ENCODE peak calls at places on chromosomes 12 and 14, in eight cellular contexts. One of them, this sample, is unnamed.
A peak's percentile ranks its signal among the peaks of the same experiment; 100 is the strongest.

GRCh38 chr14:92473261-92473946 is 40.2 kb upstream of the RIN3 start:
- DNase-seq in IMR-90: peak; percentile 75
- DNase-seq in CD8-positive, alpha-beta T cell: no peak
- DNase-seq in Caco-2: no peak
- DNase-seq in fibroblast of lung: peak; percentile 35
- DNase-seq in CD8-positive, alpha-beta memory T cell: no peak
- DNase-seq in MM.1S: no peak
- DNase-seq in testis: peak; percentile 15
- DNase-seq in this sample: no peak

GRCh38 chr14:51396222-51396815 is 156.3 kb downstream of the TMX1 start:
- DNase-seq in IMR-90: peak; percentile 98
- DNase-seq in CD8-positive, alpha-beta T cell: no peak
- DNase-seq in Caco-2: no peak
- DNase-seq in fibroblast of lung: peak; percentile 99
- DNase-seq in CD8-positive, alpha-beta memory T cell: no peak
- DNase-seq in MM.1S: no peak
- DNase-seq in testis: peak; percentile 42
- DNase-seq in this sample: peak; percentile 46

GRCh38 chr12:89372584-89373370 is 20.5 kb upstream of the DUSP6 start:
- DNase-seq in IMR-90: no peak
- DNase-seq in CD8-positive, alpha-beta T cell: no peak
- DNase-seq in Caco-2: peak; percentile 85
- DNase-seq in fibroblast of lung: no peak
- DNase-seq in CD8-positive, alpha-beta memory T cell: no peak
- DNase-seq in MM.1S: no peak
- DNase-seq in testis: no peak
- DNase-seq in this sample: no peak

GRCh38 chr12:116497051-116497529 is 62.1 kb upstream of the MAP1LC3B2 start:
- DNase-seq in IMR-90: no peak
- DNase-seq in CD8-positive, alpha-beta T cell: no peak
- DNase-seq in Caco-2: no peak
- DNase-seq in fibroblast of lung: no peak
- DNase-seq in CD8-positive, alpha-beta memory T cell: no peak
- DNase-seq in MM.1S: no peak
- DNase-seq in testis: no peak
- DNase-seq in this sample: no peak

GRCh38 chr14:75822522-75823288 is 159.1 kb downstream of the TGFB3 start:
- DNase-seq in IMR-90: peak; percentile 85
- DNase-seq in CD8-positive, alpha-beta T cell: no peak
- DNase-seq in Caco-2: no peak
- DNase-seq in fibroblast of lung: peak; percentile 93
- DNase-seq in CD8-positive, alpha-beta memory T cell: no peak
- DNase-seq in MM.1S: no peak
- DNase-seq in testis: no peak
- DNase-seq in this sample: peak; percentile 70

GRCh38 chr12:68291396-68292036 is 38.1 kb upstream of the IL22 start:
- DNase-seq in IMR-90: no peak
- DNase-seq in CD8-positive, alpha-beta T cell: no peak
- DNase-seq in Caco-2: no peak
- DNase-seq in fibroblast of lung: no peak
- DNase-seq in CD8-positive, alpha-beta memory T cell: no peak
- DNase-seq in MM.1S: no peak
- DNase-seq in testis: no peak
- DNase-seq in this sample: no peak

GRCh38 chr12:267581-268482 is 5.2 kb upstream of the SLC6A13 start:
- DNase-seq in IMR-90: peak; percentile 39
- DNase-seq in CD8-positive, alpha-beta T cell: no peak
- DNase-seq in Caco-2: no peak
- DNase-seq in fibroblast of lung: peak; percentile 14
- DNase-seq in CD8-positive, alpha-beta memory T cell: no peak
- DNase-seq in MM.1S: no peak
- DNase-seq in testis: no peak
- DNase-seq in this sample: no peak

GRCh38 chr14:29166507-29166906 is 399.9 kb downstream of the FOXG1 start:
- DNase-seq in IMR-90: no peak
- DNase-seq in CD8-positive, alpha-beta T cell: no peak
- DNase-seq in Caco-2: no peak
- DNase-seq in fibroblast of lung: no peak
- DNase-seq in CD8-positive, alpha-beta memory T cell: no peak
- DNase-seq in MM.1S: no peak
- DNase-seq in testis: no peak
- DNase-seq in this sample: no peak

GRCh38 chr12:79127268-79127895 is 262.8 kb downstream of the SYT1 start:
- DNase-seq in IMR-90: peak; percentile 96
- DNase-seq in CD8-positive, alpha-beta T cell: no peak
- DNase-seq in Caco-2: no peak
- DNase-seq in fibroblast of lung: peak; percentile 99
- DNase-seq in CD8-positive, alpha-beta memory T cell: no peak
- DNase-seq in MM.1S: no peak
- DNase-seq in testis: no peak
- DNase-seq in this sample: peak; percentile 72

GRCh38 chr12:132315951-132316350 is 13.4 kb downstream of the GALNT9 start:
- DNase-seq in IMR-90: no peak
- DNase-seq in CD8-positive, alpha-beta T cell: no peak
- DNase-seq in Caco-2: no peak
- DNase-seq in fibroblast of lung: no peak
- DNase-seq in CD8-positive, alpha-beta memory T cell: no peak
- DNase-seq in MM.1S: no peak
- DNase-seq in testis: no peak
- DNase-seq in this sample: no peak

GRCh38 chr14:94374749-94375148 is 13.7 kb downstream of the SERPINA1 start:
- DNase-seq in IMR-90: peak; percentile 23
- DNase-seq in CD8-positive, alpha-beta T cell: no peak
- DNase-seq in Caco-2: no peak
- DNase-seq in fibroblast of lung: no peak
- DNase-seq in CD8-positive, alpha-beta memory T cell: no peak
- DNase-seq in MM.1S: no peak
- DNase-seq in testis: no peak
- DNase-seq in this sample: no peak

GRCh38 chr12:109797905-109798669 is 35.1 kb downstream of the TRPV4 start:
- DNase-seq in IMR-90: no peak
- DNase-seq in CD8-positive, alpha-beta T cell: no peak
- DNase-seq in Caco-2: no peak
- DNase-seq in fibroblast of lung: no peak
- DNase-seq in CD8-positive, alpha-beta memory T cell: no peak
- DNase-seq in MM.1S: no peak
- DNase-seq in testis: peak; percentile 27
- DNase-seq in this sample: peak; percentile 44

GRCh38 chr12:25828188-25828587 is 130.3 kb upstream of the RASSF8 start:
- DNase-seq in IMR-90: no peak
- DNase-seq in CD8-positive, alpha-beta T cell: no peak
- DNase-seq in Caco-2: no peak
- DNase-seq in fibroblast of lung: no peak
- DNase-seq in CD8-positive, alpha-beta memory T cell: no peak
- DNase-seq in MM.1S: no peak
- DNase-seq in testis: no peak
- DNase-seq in this sample: no peak

GRCh38 chr12:15534322-15534721 is 212.0 kb downstream of the PTPRO start:
- DNase-seq in IMR-90: peak; percentile 47
- DNase-seq in CD8-positive, alpha-beta T cell: no peak
- DNase-seq in Caco-2: no peak
- DNase-seq in fibroblast of lung: peak; percentile 21
- DNase-seq in CD8-positive, alpha-beta memory T cell: no peak
- DNase-seq in MM.1S: peak; percentile 79
- DNase-seq in testis: no peak
- DNase-seq in this sample: no peak

GRCh38 chr12:131939007-131939406 is 9.9 kb downstream of the PUS1 start:
- DNase-seq in IMR-90: no peak
- DNase-seq in CD8-positive, alpha-beta T cell: no peak
- DNase-seq in Caco-2: no peak
- DNase-seq in fibroblast of lung: no peak
- DNase-seq in CD8-positive, alpha-beta memory T cell: no peak
- DNase-seq in MM.1S: no peak
- DNase-seq in testis: no peak
- DNase-seq in this sample: no peak

GRCh38 chr12:111438501-111438900 is 32.8 kb downstream of the SH2B3 start:
- DNase-seq in IMR-90: peak; percentile 51
- DNase-seq in CD8-positive, alpha-beta T cell: peak; percentile 58
- DNase-seq in Caco-2: no peak
- DNase-seq in fibroblast of lung: peak; percentile 78
- DNase-seq in CD8-positive, alpha-beta memory T cell: peak; percentile 60
- DNase-seq in MM.1S: no peak
- DNase-seq in testis: peak; percentile 49
- DNase-seq in this sample: no peak

GRCh38 chr12:69467400-69467799 is 2.8 kb upstream of the FRS2 start:
- DNase-seq in IMR-90: no peak
- DNase-seq in CD8-positive, alpha-beta T cell: no peak
- DNase-seq in Caco-2: no peak
- DNase-seq in fibroblast of lung: peak; percentile 47
- DNase-seq in CD8-positive, alpha-beta memory T cell: no peak
- DNase-seq in MM.1S: no peak
- DNase-seq in testis: no peak
- DNase-seq in this sample: no peak

GRCh38 chr14:83425138-83425537 is 1891.5 kb upstream of the SEL1L start:
- DNase-seq in IMR-90: peak; percentile 42
- DNase-seq in CD8-positive, alpha-beta T cell: no peak
- DNase-seq in Caco-2: no peak
- DNase-seq in fibroblast of lung: peak; percentile 57
- DNase-seq in CD8-positive, alpha-beta memory T cell: no peak
- DNase-seq in MM.1S: no peak
- DNase-seq in testis: no peak
- DNase-seq in this sample: no peak

GRCh38 chr12:124518051-124518932 is 49.1 kb downstream of the NCOR2 start:
- DNase-seq in IMR-90: peak; percentile 99
- DNase-seq in CD8-positive, alpha-beta T cell: no peak
- DNase-seq in Caco-2: no peak
- DNase-seq in fibroblast of lung: peak; percentile 100
- DNase-seq in CD8-positive, alpha-beta memory T cell: no peak
- DNase-seq in MM.1S: no peak
- DNase-seq in testis: peak; percentile 98
- DNase-seq in this sample: peak; percentile 94

GRCh38 chr12:49703647-49704137 is 3.5 kb downstream of the FMNL3 start:
- DNase-seq in IMR-90: peak; percentile 92
- DNase-seq in CD8-positive, alpha-beta T cell: no peak
- DNase-seq in Caco-2: no peak
- DNase-seq in fibroblast of lung: peak; percentile 85
- DNase-seq in CD8-positive, alpha-beta memory T cell: peak; percentile 8
- DNase-seq in MM.1S: no peak
- DNase-seq in testis: no peak
- DNase-seq in this sample: peak; percentile 23

GRCh38 chr12:1720494-1720893 is 29.6 kb downstream of the ADIPOR2 start:
- DNase-seq in IMR-90: no peak
- DNase-seq in CD8-positive, alpha-beta T cell: no peak
- DNase-seq in Caco-2: no peak
- DNase-seq in fibroblast of lung: no peak
- DNase-seq in CD8-positive, alpha-beta memory T cell: no peak
- DNase-seq in MM.1S: no peak
- DNase-seq in testis: no peak
- DNase-seq in this sample: no peak
- H3K4me1 ChIP-seq in IMR-90: peaks cover 2% of the 10 kb centered on the region
- H3K4me1 ChIP-seq in CD8-positive, alpha-beta T cell: no peaks in the 10 kb centered on the region
- H3K4me1 ChIP-seq in Caco-2: no peaks in the 10 kb centered on the region
- H3K4me1 ChIP-seq in fibroblast of lung: peaks cover 4% of the 10 kb centered on the region
- H3K4me1 ChIP-seq in CD8-positive, alpha-beta memory T cell: peaks cover 7% of the 10 kb centered on the region
- H3K4me1 ChIP-seq in MM.1S: peaks cover 13% of the 10 kb centered on the region
- H3K4me1 ChIP-seq in testis: peaks cover 16% of the 10 kb centered on the region
- H3K4me1 ChIP-seq in this sample: no peaks in the 10 kb centered on the region

GRCh38 chr14:59228416-59228815 is 39.9 kb downstream of the DAAM1 start:
- DNase-seq in IMR-90: peak; percentile 58
- DNase-seq in CD8-positive, alpha-beta T cell: no peak
- DNase-seq in Caco-2: no peak
- DNase-seq in fibroblast of lung: peak; percentile 62
- DNase-seq in CD8-positive, alpha-beta memory T cell: no peak
- DNase-seq in MM.1S: no peak
- DNase-seq in testis: no peak
- DNase-seq in this sample: no peak
- H3K4me1 ChIP-seq in IMR-90: peaks cover 5% of the 10 kb centered on the region
- H3K4me1 ChIP-seq in CD8-positive, alpha-beta T cell: peaks cover 10% of the 10 kb centered on the region
- H3K4me1 ChIP-seq in Caco-2: no peaks in the 10 kb centered on the region
- H3K4me1 ChIP-seq in fibroblast of lung: no peaks in the 10 kb centered on the region
- H3K4me1 ChIP-seq in CD8-positive, alpha-beta memory T cell: peaks cover 11% of the 10 kb centered on the region
- H3K4me1 ChIP-seq in MM.1S: no peaks in the 10 kb centered on the region
- H3K4me1 ChIP-seq in testis: no peaks in the 10 kb centered on the region
- H3K4me1 ChIP-seq in this sample: no peaks in the 10 kb centered on the region

GRCh38 chr14:61452452-61452851 is 131.1 kb downstream of the PRKCH start:
- DNase-seq in IMR-90: no peak
- DNase-seq in CD8-positive, alpha-beta T cell: no peak
- DNase-seq in Caco-2: no peak
- DNase-seq in fibroblast of lung: no peak
- DNase-seq in CD8-positive, alpha-beta memory T cell: peak; percentile 29
- DNase-seq in MM.1S: no peak
- DNase-seq in testis: no peak
- DNase-seq in this sample: no peak
- H3K4me1 ChIP-seq in IMR-90: no peaks in the 10 kb centered on the region
- H3K4me1 ChIP-seq in CD8-positive, alpha-beta T cell: peaks cover 99% of the 10 kb centered on the region
- H3K4me1 ChIP-seq in Caco-2: no peaks in the 10 kb centered on the region
- H3K4me1 ChIP-seq in fibroblast of lung: no peaks in the 10 kb centered on the region
- H3K4me1 ChIP-seq in CD8-positive, alpha-beta memory T cell: peaks cover 98% of the 10 kb centered on the region
- H3K4me1 ChIP-seq in MM.1S: no peaks in the 10 kb centered on the region
- H3K4me1 ChIP-seq in testis: no peaks in the 10 kb centered on the region
- H3K4me1 ChIP-seq in this sample: no peaks in the 10 kb centered on the region

DNA sequence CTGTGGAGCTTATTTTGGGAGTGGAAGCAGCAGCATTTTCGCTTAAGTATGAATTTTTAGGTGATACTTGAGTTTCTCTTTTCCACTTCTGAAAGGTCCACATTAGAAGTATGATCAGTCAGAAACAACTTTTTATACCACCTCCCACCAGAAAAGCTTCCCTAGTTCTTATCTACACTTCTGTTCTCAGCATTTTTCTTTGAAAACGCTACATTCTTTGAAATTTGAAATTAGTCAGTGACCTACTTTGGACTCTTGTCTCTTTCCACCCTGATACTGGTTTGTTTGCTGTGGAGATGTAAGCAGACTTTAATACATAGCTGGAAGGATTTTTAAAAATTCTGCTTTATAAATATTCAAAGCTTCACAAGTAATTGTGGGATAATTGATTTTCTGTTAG is 22.2 kb downstream of the PCBP2 start:
- DNase-seq in IMR-90: no peak
- DNase-seq in CD8-positive, alpha-beta T cell: no peak
- DNase-seq in Caco-2: no peak
- DNase-seq in fibroblast of lung: no peak
- DNase-seq in CD8-positive, alpha-beta memory T cell: no peak
- DNase-seq in MM.1S: peak; percentile 28
- DNase-seq in testis: no peak
- DNase-seq in this sample: no peak
- H3K4me1 ChIP-seq in IMR-90: peaks cover 8% of the 10 kb centered on the region
- H3K4me1 ChIP-seq in CD8-positive, alpha-beta T cell: peaks cover 25% of the 10 kb centered on the region
- H3K4me1 ChIP-seq in Caco-2: no peaks in the 10 kb centered on the region
- H3K4me1 ChIP-seq in fibroblast of lung: peaks cover 6% of the 10 kb centered on the region
- H3K4me1 ChIP-seq in CD8-positive, alpha-beta memory T cell: peaks cover 5% of the 10 kb centered on the region
- H3K4me1 ChIP-seq in MM.1S: peaks cover 85% of the 10 kb centered on the region
- H3K4me1 ChIP-seq in testis: peaks cover 50% of the 10 kb centered on the region
- H3K4me1 ChIP-seq in this sample: peaks cover 7% of the 10 kb centered on the region

This sample was measured in SJCRH30.